ENCODE peak calls at places on chromosomes 4 and X, in nine cellular contexts. One of them, this sample, is unnamed.

GRCh38 chr4:163558539-163559044 is 64.1 kb downstream of the TMA16 start:
- DNase-seq in OCI-LY7: peak; percentile 52
- DNase-seq in cerebellar cortex: no peak
- DNase-seq in KG1: no peak
- DNase-seq in heart left ventricle: peak; percentile 19
- DNase-seq in iPS DF 6.9: no peak
- DNase-seq in anterior cingulate cortex: no peak
- DNase-seq in activated CD8-positive, alpha-beta memory T cell treated with anti-CD3 and anti-CD28 coated beads for 1 hour: no peak
- DNase-seq in lung: no peak
- DNase-seq in this sample: no peak

GRCh38 chr4:36256398-36256828 is 12.1 kb upstream of the ARAP2 start:
- DNase-seq in OCI-LY7: peak; percentile 30
- DNase-seq in cerebellar cortex: no peak
- DNase-seq in KG1: no peak
- DNase-seq in heart left ventricle: peak; percentile 49
- DNase-seq in iPS DF 6.9: no peak
- DNase-seq in anterior cingulate cortex: no peak
- DNase-seq in activated CD8-positive, alpha-beta memory T cell treated with anti-CD3 and anti-CD28 coated beads for 1 hour: no peak
- DNase-seq in lung: no peak
- DNase-seq in this sample: no peak

GRCh38 chrX:41781500-41781899 is 57.5 kb downstream of the GPR82 start:
- DNase-seq in OCI-LY7: peak; percentile 59
- DNase-seq in cerebellar cortex: peak; percentile 22
- DNase-seq in KG1: peak; percentile 8
- DNase-seq in heart left ventricle: no peak
- DNase-seq in iPS DF 6.9: peak; percentile 2
- DNase-seq in anterior cingulate cortex: no peak
- DNase-seq in activated CD8-positive, alpha-beta memory T cell treated with anti-CD3 and anti-CD28 coated beads for 1 hour: no peak
- DNase-seq in lung: no peak
- DNase-seq in this sample: peak; percentile 0

GRCh38 chr4:136768925-136769275 is 763.4 kb downstream of the PCDH18 start:
- DNase-seq in OCI-LY7: no peak
- DNase-seq in cerebellar cortex: no peak
- DNase-seq in KG1: no peak
- DNase-seq in heart left ventricle: no peak
- DNase-seq in iPS DF 6.9: no peak
- DNase-seq in anterior cingulate cortex: no peak
- DNase-seq in activated CD8-positive, alpha-beta memory T cell treated with anti-CD3 and anti-CD28 coated beads for 1 hour: no peak
- DNase-seq in lung: no peak
- DNase-seq in this sample: no peak

GRCh38 chrX:151763711-151764110 is 29.2 kb downstream of the CNGA2 start:
- DNase-seq in OCI-LY7: no peak
- DNase-seq in cerebellar cortex: no peak
- DNase-seq in KG1: no peak
- DNase-seq in heart left ventricle: no peak
- DNase-seq in iPS DF 6.9: no peak
- DNase-seq in anterior cingulate cortex: no peak
- DNase-seq in activated CD8-positive, alpha-beta memory T cell treated with anti-CD3 and anti-CD28 coated beads for 1 hour: no peak
- DNase-seq in lung: no peak
- DNase-seq in this sample: no peak

GRCh38 chrX:21865436-21865835 is 9.6 kb downstream of the YY2 start:
- DNase-seq in OCI-LY7: no peak
- DNase-seq in cerebellar cortex: no peak
- DNase-seq in KG1: no peak
- DNase-seq in heart left ventricle: no peak
- DNase-seq in iPS DF 6.9: no peak
- DNase-seq in anterior cingulate cortex: no peak
- DNase-seq in activated CD8-positive, alpha-beta memory T cell treated with anti-CD3 and anti-CD28 coated beads for 1 hour: no peak
- DNase-seq in lung: no peak
- DNase-seq in this sample: no peak

GRCh38 chr4:95637047-95637600 is 88.4 kb upstream of the UNC5C start:
- DNase-seq in OCI-LY7: no peak
- DNase-seq in cerebellar cortex: no peak
- DNase-seq in KG1: no peak
- DNase-seq in heart left ventricle: no peak
- DNase-seq in iPS DF 6.9: no peak
- DNase-seq in anterior cingulate cortex: no peak
- DNase-seq in activated CD8-positive, alpha-beta memory T cell treated with anti-CD3 and anti-CD28 coated beads for 1 hour: no peak
- DNase-seq in lung: no peak
- DNase-seq in this sample: peak; percentile 35

GRCh38 chr4:93776386-93777080 is 52.0 kb upstream of the ATOH1 start:
- DNase-seq in OCI-LY7: no peak
- DNase-seq in cerebellar cortex: no peak
- DNase-seq in KG1: no peak
- DNase-seq in heart left ventricle: no peak
- DNase-seq in iPS DF 6.9: no peak
- DNase-seq in anterior cingulate cortex: no peak
- DNase-seq in activated CD8-positive, alpha-beta memory T cell treated with anti-CD3 and anti-CD28 coated beads for 1 hour: no peak
- DNase-seq in lung: no peak
- DNase-seq in this sample: peak; percentile 19

GRCh38 chr4:145473203-145473602 is 8.4 kb upstream of the SMAD1 start:
- DNase-seq in OCI-LY7: peak; percentile 52
- DNase-seq in cerebellar cortex: no peak
- DNase-seq in KG1: no peak
- DNase-seq in heart left ventricle: no peak
- DNase-seq in iPS DF 6.9: no peak
- DNase-seq in anterior cingulate cortex: no peak
- DNase-seq in activated CD8-positive, alpha-beta memory T cell treated with anti-CD3 and anti-CD28 coated beads for 1 hour: no peak
- DNase-seq in lung: no peak
- DNase-seq in this sample: no peak

GRCh38 chr4:170465434-170465833 is 375.7 kb upstream of the AADAT start:
- DNase-seq in OCI-LY7: no peak
- DNase-seq in cerebellar cortex: no peak
- DNase-seq in KG1: no peak
- DNase-seq in heart left ventricle: no peak
- DNase-seq in iPS DF 6.9: no peak
- DNase-seq in anterior cingulate cortex: no peak
- DNase-seq in activated CD8-positive, alpha-beta memory T cell treated with anti-CD3 and anti-CD28 coated beads for 1 hour: no peak
- DNase-seq in lung: no peak
- DNase-seq in this sample: no peak

GRCh38 chrX:136780738-136781137 is at the start of gene ARHGEF6:
- DNase-seq in OCI-LY7: peak; percentile 74
- DNase-seq in cerebellar cortex: no peak
- DNase-seq in KG1: peak; percentile 42
- DNase-seq in heart left ventricle: peak; percentile 34
- DNase-seq in iPS DF 6.9: no peak
- DNase-seq in anterior cingulate cortex: no peak
- DNase-seq in activated CD8-positive, alpha-beta memory T cell treated with anti-CD3 and anti-CD28 coated beads for 1 hour: no peak
- DNase-seq in lung: no peak
- DNase-seq in this sample: no peak

GRCh38 chrX:32847921-32848320 is 363.4 kb downstream of the DMD start:
- DNase-seq in OCI-LY7: no peak
- DNase-seq in cerebellar cortex: no peak
- DNase-seq in KG1: no peak
- DNase-seq in heart left ventricle: no peak
- DNase-seq in iPS DF 6.9: no peak
- DNase-seq in anterior cingulate cortex: no peak
- DNase-seq in activated CD8-positive, alpha-beta memory T cell treated with anti-CD3 and anti-CD28 coated beads for 1 hour: no peak
- DNase-seq in lung: no peak
- DNase-seq in this sample: no peak

GRCh38 chrX:25015486-25016360 is at the start of gene ARX:
- DNase-seq in OCI-LY7: peak; percentile 33
- DNase-seq in cerebellar cortex: peak; percentile 48
- DNase-seq in KG1: no peak
- DNase-seq in heart left ventricle: peak; percentile 64
- DNase-seq in iPS DF 6.9: no peak
- DNase-seq in anterior cingulate cortex: peak; percentile 2
- DNase-seq in activated CD8-positive, alpha-beta memory T cell treated with anti-CD3 and anti-CD28 coated beads for 1 hour: no peak
- DNase-seq in lung: no peak
- DNase-seq in this sample: no peak

GRCh38 chr4:47002593-47002992 is 9.2 kb upstream of the GABRA4 start:
- DNase-seq in OCI-LY7: no peak
- DNase-seq in cerebellar cortex: no peak
- DNase-seq in KG1: no peak
- DNase-seq in heart left ventricle: no peak
- DNase-seq in iPS DF 6.9: no peak
- DNase-seq in anterior cingulate cortex: no peak
- DNase-seq in activated CD8-positive, alpha-beta memory T cell treated with anti-CD3 and anti-CD28 coated beads for 1 hour: no peak
- DNase-seq in lung: no peak
- DNase-seq in this sample: peak; percentile 11

GRCh38 chrX:69103539-69103938 is 61.7 kb downstream of the PJA1 start:
- DNase-seq in OCI-LY7: no peak
- DNase-seq in cerebellar cortex: no peak
- DNase-seq in KG1: no peak
- DNase-seq in heart left ventricle: no peak
- DNase-seq in iPS DF 6.9: no peak
- DNase-seq in anterior cingulate cortex: no peak
- DNase-seq in activated CD8-positive, alpha-beta memory T cell treated with anti-CD3 and anti-CD28 coated beads for 1 hour: no peak
- DNase-seq in lung: no peak
- DNase-seq in this sample: no peak

GRCh38 chr4:118279328-118279727 is 73.5 kb downstream of the PRSS12 start:
- DNase-seq in OCI-LY7: peak; percentile 16
- DNase-seq in cerebellar cortex: no peak
- DNase-seq in KG1: no peak
- DNase-seq in heart left ventricle: no peak
- DNase-seq in iPS DF 6.9: no peak
- DNase-seq in anterior cingulate cortex: no peak
- DNase-seq in activated CD8-positive, alpha-beta memory T cell treated with anti-CD3 and anti-CD28 coated beads for 1 hour: no peak
- DNase-seq in lung: no peak
- DNase-seq in this sample: no peak

GRCh38 chr4:34181311-34181808 is 2063.0 kb downstream of the ARAP2 start:
- DNase-seq in OCI-LY7: no peak
- DNase-seq in cerebellar cortex: no peak
- DNase-seq in KG1: no peak
- DNase-seq in heart left ventricle: no peak
- DNase-seq in iPS DF 6.9: no peak
- DNase-seq in anterior cingulate cortex: no peak
- DNase-seq in activated CD8-positive, alpha-beta memory T cell treated with anti-CD3 and anti-CD28 coated beads for 1 hour: no peak
- DNase-seq in lung: no peak
- DNase-seq in this sample: peak; percentile 46

GRCh38 chr4:176193126-176193525 is 2.3 kb downstream of the SPATA4 start:
- DNase-seq in OCI-LY7: no peak
- DNase-seq in cerebellar cortex: no peak
- DNase-seq in KG1: no peak
- DNase-seq in heart left ventricle: no peak
- DNase-seq in iPS DF 6.9: no peak
- DNase-seq in anterior cingulate cortex: no peak
- DNase-seq in activated CD8-positive, alpha-beta memory T cell treated with anti-CD3 and anti-CD28 coated beads for 1 hour: no peak
- DNase-seq in lung: no peak
- DNase-seq in this sample: no peak

GRCh38 chr4:47669946-47670345 is 167.9 kb downstream of the CORIN start:
- DNase-seq in OCI-LY7: no peak
- DNase-seq in cerebellar cortex: no peak
- DNase-seq in KG1: no peak
- DNase-seq in heart left ventricle: no peak
- DNase-seq in iPS DF 6.9: no peak
- DNase-seq in anterior cingulate cortex: no peak
- DNase-seq in activated CD8-positive, alpha-beta memory T cell treated with anti-CD3 and anti-CD28 coated beads for 1 hour: no peak
- DNase-seq in lung: no peak
- DNase-seq in this sample: no peak

GRCh38 chr4:39529534-39529933 is 2.3 kb upstream of the UGDH start:
- DNase-seq in OCI-LY7: no peak
- DNase-seq in cerebellar cortex: no peak
- DNase-seq in KG1: no peak
- DNase-seq in heart left ventricle: no peak
- DNase-seq in iPS DF 6.9: no peak
- DNase-seq in anterior cingulate cortex: no peak
- DNase-seq in activated CD8-positive, alpha-beta memory T cell treated with anti-CD3 and anti-CD28 coated beads for 1 hour: no peak
- DNase-seq in lung: no peak
- DNase-seq in this sample: no peak

GRCh38 chr4:77451530-77451929 is 154.1 kb upstream of the CXCL13 start:
- DNase-seq in OCI-LY7: no peak
- DNase-seq in cerebellar cortex: no peak
- DNase-seq in KG1: no peak
- DNase-seq in heart left ventricle: no peak
- DNase-seq in iPS DF 6.9: no peak
- DNase-seq in anterior cingulate cortex: no peak
- DNase-seq in activated CD8-positive, alpha-beta memory T cell treated with anti-CD3 and anti-CD28 coated beads for 1 hour: no peak
- DNase-seq in lung: no peak
- DNase-seq in this sample: no peak

GRCh38 chr4:182823576-182823975 is 93.6 kb downstream of the DCTD start:
- DNase-seq in OCI-LY7: no peak
- DNase-seq in cerebellar cortex: no peak
- DNase-seq in KG1: no peak
- DNase-seq in heart left ventricle: no peak
- DNase-seq in iPS DF 6.9: no peak
- DNase-seq in anterior cingulate cortex: no peak
- DNase-seq in activated CD8-positive, alpha-beta memory T cell treated with anti-CD3 and anti-CD28 coated beads for 1 hour: no peak
- DNase-seq in lung: no peak
- DNase-seq in this sample: no peak

GRCh38 chrX:54711735-54712134 is 86.3 kb downstream of the ITIH6 start:
- DNase-seq in OCI-LY7: no peak
- DNase-seq in cerebellar cortex: no peak
- DNase-seq in KG1: no peak
- DNase-seq in heart left ventricle: no peak
- DNase-seq in iPS DF 6.9: no peak
- DNase-seq in anterior cingulate cortex: no peak
- DNase-seq in activated CD8-positive, alpha-beta memory T cell treated with anti-CD3 and anti-CD28 coated beads for 1 hour: no peak
- DNase-seq in lung: no peak
- DNase-seq in this sample: no peak

GRCh38 chr4:99755223-99755944 is 61.2 kb upstream of the DAPP1 start:
- DNase-seq in OCI-LY7: no peak
- DNase-seq in cerebellar cortex: no peak
- DNase-seq in KG1: no peak
- DNase-seq in heart left ventricle: no peak
- DNase-seq in iPS DF 6.9: no peak
- DNase-seq in anterior cingulate cortex: no peak
- DNase-seq in activated CD8-positive, alpha-beta memory T cell treated with anti-CD3 and anti-CD28 coated beads for 1 hour: no peak
- DNase-seq in lung: no peak
- DNase-seq in this sample: peak; percentile 46

GRCh38 chr4:73187325-73187724 is 71.3 kb downstream of the ANKRD17 start:
- DNase-seq in OCI-LY7: peak; percentile 33
- DNase-seq in cerebellar cortex: no peak
- DNase-seq in KG1: no peak
- DNase-seq in heart left ventricle: no peak
- DNase-seq in iPS DF 6.9: no peak
- DNase-seq in anterior cingulate cortex: no peak
- DNase-seq in activated CD8-positive, alpha-beta memory T cell treated with anti-CD3 and anti-CD28 coated beads for 1 hour: no peak
- DNase-seq in lung: no peak
- DNase-seq in this sample: no peak

GRCh38 chr4:176539785-176540175 is 220.0 kb downstream of the SPCS3 start:
- DNase-seq in OCI-LY7: no peak
- DNase-seq in cerebellar cortex: no peak
- DNase-seq in KG1: no peak
- DNase-seq in heart left ventricle: no peak
- DNase-seq in iPS DF 6.9: no peak
- DNase-seq in anterior cingulate cortex: no peak
- DNase-seq in activated CD8-positive, alpha-beta memory T cell treated with anti-CD3 and anti-CD28 coated beads for 1 hour: no peak
- DNase-seq in lung: no peak
- DNase-seq in this sample: no peak

GRCh38 chrX:10048076-10048475 is 80.9 kb downstream of the CLDN34 start:
- DNase-seq in OCI-LY7: no peak
- DNase-seq in cerebellar cortex: no peak
- DNase-seq in KG1: no peak
- DNase-seq in heart left ventricle: no peak
- DNase-seq in iPS DF 6.9: no peak
- DNase-seq in anterior cingulate cortex: no peak
- DNase-seq in activated CD8-positive, alpha-beta memory T cell treated with anti-CD3 and anti-CD28 coated beads for 1 hour: no peak
- DNase-seq in lung: no peak
- DNase-seq in this sample: no peak

GRCh38 chr4:165325732-165326512 is 1.5 kb upstream of the MSMO1 start:
- DNase-seq in OCI-LY7: no peak
- DNase-seq in cerebellar cortex: no peak
- DNase-seq in KG1: no peak
- DNase-seq in heart left ventricle: no peak
- DNase-seq in iPS DF 6.9: no peak
- DNase-seq in anterior cingulate cortex: no peak
- DNase-seq in activated CD8-positive, alpha-beta memory T cell treated with anti-CD3 and anti-CD28 coated beads for 1 hour: no peak
- DNase-seq in lung: no peak
- DNase-seq in this sample: peak; percentile 70

GRCh38 chr4:128802680-128803628 is 6.5 kb upstream of the JADE1 start:
- DNase-seq in OCI-LY7: no peak
- DNase-seq in cerebellar cortex: no peak
- DNase-seq in KG1: no peak
- DNase-seq in heart left ventricle: no peak
- DNase-seq in iPS DF 6.9: no peak
- DNase-seq in anterior cingulate cortex: no peak
- DNase-seq in activated CD8-positive, alpha-beta memory T cell treated with anti-CD3 and anti-CD28 coated beads for 1 hour: no peak
- DNase-seq in lung: no peak
- DNase-seq in this sample: no peak

GRCh38 chr4:85901500-85901899 is 426.6 kb downstream of the ARHGAP24 start:
- DNase-seq in OCI-LY7: no peak
- DNase-seq in cerebellar cortex: no peak
- DNase-seq in KG1: no peak
- DNase-seq in heart left ventricle: no peak
- DNase-seq in iPS DF 6.9: no peak
- DNase-seq in anterior cingulate cortex: no peak
- DNase-seq in activated CD8-positive, alpha-beta memory T cell treated with anti-CD3 and anti-CD28 coated beads for 1 hour: no peak
- DNase-seq in lung: no peak
- DNase-seq in this sample: no peak

This sample was measured in kidney glomerular epithelial cell.